ENCODE peak calls at places on chromosomes 5 and 9, in four cellular contexts. P is frontal cortex, H is posterior cingulate gyrus, F is A549. R is an unnamed sample.

GRCh38 chr5:115961413-115962238 is 649 bp upstream of the LVRN start:
- DNase-seq in F (no peak), P (no peak), H (no peak), R (no peak)

GRCh38 chr5:179146277-179146676 is 86.1 kb downstream of the ZNF354C start:
- DNase-seq in P (no peak), H (no peak), F (no peak), R (no peak)

GRCh38 chr5:160363661-160364060 is 6.8 kb downstream of the C1QTNF2 start:
- DNase-seq in H (no peak), F (no peak), P (no peak), R (no peak)

GRCh38 chr5:135153259-135153658 is 119.2 kb upstream of the PITX1 start:
- DNase-seq in H (no peak), F (no peak), P (no peak), R (no peak)

GRCh38 chr9:137191691-137192447 is 3.4 kb downstream of the SSNA1 start:
- DNase-seq in P (no peak), H (peak), F (no peak), R (no peak)

GRCh38 chr9:120336021-120336752 is 243.8 kb downstream of the CDK5RAP2 start:
- DNase-seq in H (no peak), P (no peak), F (no peak), R (no peak)

GRCh38 chr5:64341340-64341739 is 164.5 kb upstream of the RGS7BP start:
- DNase-seq in H (no peak), F (no peak), P (no peak), R (no peak)

GRCh38 chr9:37840560-37841194 is 40.1 kb downstream of the DCAF10 start:
- DNase-seq in F (no peak), P (no peak), H (no peak), R (no peak)